ENCODE peak calls at places on chromosomes 6 and 20, in six cellular contexts. P is uterus, J is testis, D is body of pancreas, F is sigmoid colon, W is K562. O is an unnamed sample.

GRCh38 chr6:43763133-43763797 is 6.7 kb upstream of the VEGFA start:
- DNase-seq in J (no peak), F (peak), W (no peak), P (no peak), D (peak), O (no peak)

GRCh38 chr6:133368664-133369063 is 127.5 kb downstream of the EYA4 start:
- DNase-seq in W (no peak), P (no peak), F (no peak), D (peak), J (no peak), O (no peak)

GRCh38 chr20:36153754-36154695 is 515 bp upstream of the EPB41L1 start:
- DNase-seq in J (peak), W (peak), F (peak), D (peak), P (peak), O (peak)

GRCh38 chr6:143232849-143233248 is 172.2 kb downstream of the AIG1 start:
- DNase-seq in D (peak), J (peak), F (no peak), P (no peak), W (peak), O (peak)

GRCh38 chr6:170131351-170131750 is 159.5 kb downstream of the DLL1 start:
- DNase-seq in J (peak), F (peak), P (peak), D (no peak), W (no peak), O (no peak)

GRCh38 chr6:32945106-32945761 is 4.4 kb upstream of the HLA-DMB start:
- DNase-seq in P (no peak), F (no peak), W (no peak), J (no peak), D (peak), O (no peak)

GRCh38 chr6:99143108-99143828 is 195.5 kb upstream of the FBXL4 start:
- DNase-seq in J (no peak), D (no peak), P (no peak), W (no peak), F (no peak), O (no peak)

GRCh38 chr6:170063851-170064617 is 226.8 kb downstream of the DLL1 start:
- DNase-seq in D (no peak), P (peak), F (peak), W (no peak), J (no peak), O (no peak)

GRCh38 chr6:11755725-11756124 is 22.9 kb downstream of the ADTRP start:
- DNase-seq in D (no peak), J (no peak), W (no peak), F (no peak), P (no peak), O (no peak)

GRCh38 chr6:150412221-150412620 is 43.4 kb downstream of the IYD start:
- DNase-seq in F (no peak), P (no peak), J (no peak), D (no peak), W (no peak), O (no peak)

GRCh38 chr6:90184334-90185298 is 112.0 kb downstream of the BACH2 start:
- DNase-seq in F (no peak), J (no peak), D (peak), P (no peak), W (peak), O (no peak)

GRCh38 chr6:132673376-132674094 is 14.6 kb upstream of the TAAR1 start:
- DNase-seq in P (no peak), D (no peak), W (peak), J (no peak), F (no peak), O (no peak)

GRCh38 chr20:7985916-7986315 is 33.6 kb downstream of the TMX4 start:
- DNase-seq in W (no peak), P (no peak), F (no peak), D (no peak), J (no peak), O (no peak)

GRCh38 chr6:20096506-20096905 is 115.8 kb downstream of the MBOAT1 start:
- DNase-seq in F (no peak), D (no peak), J (no peak), P (no peak), W (no peak), O (no peak)

GRCh38 chr20:30816182-30816645 is 441.2 kb upstream of the DEFB115 start:
- DNase-seq in F (no peak), W (peak), P (no peak), J (peak), D (no peak), O (no peak)

GRCh38 chr6:72969666-72970065 is 255.6 kb downstream of the KHDC1L start:
- DNase-seq in J (no peak), W (no peak), F (no peak), P (no peak), D (no peak), O (no peak)

GRCh38 chr6:158630944-158631616 is 13.5 kb downstream of the DYNLT1 start:
- DNase-seq in D (no peak), W (no peak), F (peak), P (peak), J (peak), O (no peak)

GRCh38 chr6:88914885-88915598 is 48.4 kb downstream of the RNGTT start:
- DNase-seq in D (no peak), F (no peak), J (no peak), P (no peak), W (no peak), O (no peak)

GRCh38 chr20:1509237-1509636 is 18.0 kb upstream of the SIRPB2 start:
- DNase-seq in D (no peak), J (no peak), F (no peak), W (no peak), P (no peak), O (peak)

GRCh38 chr6:7673063-7673536 is 52.8 kb upstream of the BMP6 start:
- DNase-seq in P (peak), D (peak), F (peak), J (peak), W (peak), O (peak)

GRCh38 chr6:167750956-167751358 is 75.8 kb upstream of the AFDN start:
- DNase-seq in J (peak), F (peak), P (no peak), W (no peak), D (peak), O (no peak)

GRCh38 chr6:21836772-21837460 is 243.4 kb downstream of the SOX4 start:
- DNase-seq in D (no peak), F (no peak), J (no peak), W (no peak), P (no peak), O (no peak)

GRCh38 chr6:141634269-141634668 is 498.5 kb upstream of the GJE1 start:
- DNase-seq in J (no peak), D (no peak), P (no peak), F (no peak), W (no peak), O (no peak)

GRCh38 chr6:52983159-52983848 is 11.8 kb downstream of the GSTA4 start:
- DNase-seq in W (no peak), F (no peak), P (no peak), D (no peak), J (no peak), O (no peak)

GRCh38 chr20:1964659-1965405 is 29.0 kb downstream of the PDYN start:
- DNase-seq in P (no peak), D (no peak), F (peak), W (no peak), J (no peak), O (no peak)

GRCh38 chr20:6680441-6680840 is 87.0 kb upstream of the BMP2 start:
- DNase-seq in F (no peak), J (no peak), P (no peak), W (no peak), D (no peak), O (no peak)

GRCh38 chr6:67606905-67607828 is 1027.9 kb upstream of the ADGRB3 start:
- DNase-seq in J (no peak), P (no peak), D (no peak), F (no peak), W (no peak), O (no peak)

GRCh38 chr6:67608099-67608749 is 1026.9 kb upstream of the ADGRB3 start:
- DNase-seq in P (no peak), D (no peak), F (no peak), W (no peak), J (no peak), O (no peak)
- TF ChIP-seq POLR2A in P (no peak), D (no peak), F (no peak), W (no peak), J (no peak), O (no peak)

DNA sequence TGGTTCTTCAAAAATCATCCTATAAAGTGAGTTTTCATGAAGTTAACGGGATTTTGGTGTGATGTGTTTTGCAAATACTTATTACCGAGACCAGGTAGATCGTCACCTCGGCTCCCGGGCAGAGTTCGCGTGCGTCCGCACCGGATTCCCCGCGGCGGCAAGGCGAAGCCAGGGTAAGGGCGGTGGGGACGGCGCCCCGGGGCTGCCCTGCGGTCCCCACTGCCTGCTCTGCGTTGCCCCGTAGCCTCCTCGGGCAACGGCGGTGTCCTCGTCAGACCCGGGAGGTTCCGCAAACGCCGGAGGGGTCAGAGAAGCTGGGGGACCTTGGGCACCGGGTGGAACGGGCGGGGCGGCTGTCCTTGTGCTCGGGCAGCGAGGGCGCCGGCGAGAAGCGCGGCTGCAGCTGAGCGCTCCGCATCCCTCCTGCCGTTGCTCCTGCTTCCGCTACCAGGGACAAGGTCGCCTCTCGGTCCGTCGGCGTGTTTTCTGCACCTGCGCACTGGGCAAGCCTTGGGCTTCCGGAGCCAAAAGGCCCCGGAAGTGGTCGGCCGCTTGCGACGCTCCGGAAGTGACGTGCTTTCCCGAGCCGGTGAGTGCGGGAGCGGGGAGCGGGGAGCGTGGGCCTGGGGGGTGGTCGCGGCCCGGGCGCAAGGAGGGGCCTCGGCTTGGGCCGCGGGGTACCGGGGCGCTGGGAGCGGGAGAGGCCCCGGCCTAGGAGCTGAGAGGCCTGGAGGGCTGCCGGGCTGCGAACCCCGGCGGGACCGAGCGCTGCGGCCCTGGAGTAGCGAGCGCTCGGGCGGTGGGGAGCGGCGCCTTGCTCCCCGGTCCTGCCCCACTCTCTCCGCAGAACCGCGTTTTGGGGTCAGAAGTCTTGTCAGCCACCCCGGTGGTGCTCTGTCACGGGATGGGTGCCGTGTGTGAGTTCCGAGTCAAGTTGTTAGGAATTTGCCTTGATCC is at the start of gene MTG2:
- DNase-seq in D (peak), P (peak), F (peak), J (peak), W (peak), O (peak)
- TF ChIP-seq POLR2A in D (peak), P (peak), F (peak), J (peak), W (peak), O (peak)

GRCh38 chr20:33992923-33993799 is 550 bp upstream of the RALY start:
- DNase-seq in W (peak), D (peak), P (peak), F (peak), J (peak), O (peak)
- TF ChIP-seq POLR2A in W (peak), D (peak), P (peak), F (peak), J (peak), O (peak)

GRCh38 chr20:11918280-11918952 is 723 bp downstream of the BTBD3 start:
- DNase-seq in D (no peak), W (no peak), F (no peak), J (peak), P (no peak), O (no peak)

GRCh38 chr20:11920083-11920482 is 2.4 kb downstream of the BTBD3 start:
- DNase-seq in W (no peak), J (no peak), D (no peak), P (no peak), F (no peak), O (no peak)

GRCh38 chr20:11919046-11919445 is 1.4 kb downstream of the BTBD3 start:
- DNase-seq in P (peak), W (no peak), F (no peak), J (no peak), D (peak), O (no peak)

GRCh38 chr20:11919571-11919970 is 1.9 kb downstream of the BTBD3 start:
- DNase-seq in P (no peak), J (no peak), D (no peak), F (no peak), W (no peak), O (no peak)

DNA sequence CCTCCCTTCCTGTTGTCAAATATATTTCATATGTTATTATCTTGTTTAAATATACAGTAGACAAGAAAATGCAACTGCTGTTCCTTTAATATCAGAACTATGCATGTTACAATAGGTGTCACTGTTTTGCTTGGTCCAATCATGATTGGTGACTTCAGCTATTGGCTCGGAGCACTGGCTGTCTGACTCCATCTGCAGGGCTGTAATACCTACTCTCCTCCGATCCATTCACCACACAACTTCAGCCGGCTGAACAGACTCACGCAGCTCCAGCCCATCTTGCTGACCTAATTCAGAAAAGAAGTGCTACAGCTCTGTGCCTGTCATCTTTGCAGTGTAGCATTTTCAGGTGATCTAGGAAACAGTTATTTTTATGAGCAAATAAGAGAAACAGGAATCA is at the start of gene BTBD3:
- DNase-seq in P (peak), J (peak), W (no peak), D (peak), F (peak), O (no peak)
- TF ChIP-seq POLR2A in P (peak), J (no peak), W (no peak), D (peak), F (peak), O (no peak)

GRCh38 chr6:14953806-14954205 is 292.1 kb upstream of the JARID2 start:
- DNase-seq in J (no peak), F (no peak), W (no peak), P (no peak), D (no peak), O (no peak)

GRCh38 chr6:14964901-14965300 is 281.0 kb upstream of the JARID2 start:
- DNase-seq in W (no peak), D (peak), F (no peak), J (no peak), P (no peak), O (no peak)

GRCh38 chr6:14964486-14964885 is 281.4 kb upstream of the JARID2 start:
- DNase-seq in D (no peak), J (no peak), P (no peak), F (no peak), W (no peak), O (no peak)

GRCh38 chr6:14957355-14958059 is 288.4 kb upstream of the JARID2 start:
- DNase-seq in W (no peak), D (no peak), J (no peak), F (no peak), P (no peak), O (no peak)

DNA sequence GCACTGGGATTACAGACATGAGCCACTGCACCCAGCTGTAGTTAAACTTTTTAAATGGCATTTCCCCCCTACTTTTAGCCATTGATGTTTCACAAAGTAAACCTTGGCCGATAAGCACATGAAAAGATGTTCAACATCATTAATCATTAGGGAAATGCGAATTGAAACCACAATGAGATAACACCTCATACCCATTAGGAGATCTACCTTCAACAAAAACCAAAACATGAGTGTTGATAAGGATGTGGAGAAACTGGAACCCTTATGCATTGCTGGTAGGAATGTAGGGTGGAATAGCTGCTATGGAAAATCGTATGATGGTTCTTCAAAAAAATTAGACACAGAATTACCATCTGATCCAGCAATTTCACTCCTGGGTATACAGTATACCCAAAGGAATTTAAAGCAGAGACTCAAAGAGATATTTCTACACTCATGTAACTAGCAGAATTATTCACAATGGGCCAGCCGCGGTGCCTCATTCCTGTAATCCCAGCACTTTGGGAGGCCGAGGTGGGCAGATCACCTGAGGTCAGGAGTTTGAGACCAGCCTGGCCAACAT is 286.5 kb upstream of the JARID2 start:
- DNase-seq in F (no peak), J (no peak), D (no peak), P (no peak), W (no peak), O (no peak)
- TF ChIP-seq POLR2A in F (no peak), J (no peak), D (no peak), P (no peak), W (no peak), O (no peak)

GRCh38 chr20:47674686-47675085 is 110.6 kb downstream of the SULF2 start:
- DNase-seq in F (no peak), J (no peak), W (no peak), P (no peak), D (no peak), O (no peak)
- TF ChIP-seq POLR2A in F (no peak), J (no peak), W (no peak), P (no peak), D (no peak), O (no peak)

GRCh38 chr6:3751730-3752537 is 421 bp upstream of the PXDC1 start:
- DNase-seq in P (peak), W (peak), F (peak), J (peak), D (peak), O (peak)

GRCh38 chr6:3755637-3756515 is 4.4 kb upstream of the PXDC1 start:
- DNase-seq in F (no peak), J (no peak), W (no peak), D (no peak), P (no peak), O (no peak)

GRCh38 chr6:3751019-3751729 is at the start of gene PXDC1:
- DNase-seq in J (no peak), F (no peak), P (no peak), D (peak), W (no peak), O (no peak)

GRCh38 chr6:3752538-3753227 is 1.2 kb upstream of the PXDC1 start:
- DNase-seq in F (peak), J (no peak), P (no peak), W (no peak), D (no peak), O (no peak)

DNA sequence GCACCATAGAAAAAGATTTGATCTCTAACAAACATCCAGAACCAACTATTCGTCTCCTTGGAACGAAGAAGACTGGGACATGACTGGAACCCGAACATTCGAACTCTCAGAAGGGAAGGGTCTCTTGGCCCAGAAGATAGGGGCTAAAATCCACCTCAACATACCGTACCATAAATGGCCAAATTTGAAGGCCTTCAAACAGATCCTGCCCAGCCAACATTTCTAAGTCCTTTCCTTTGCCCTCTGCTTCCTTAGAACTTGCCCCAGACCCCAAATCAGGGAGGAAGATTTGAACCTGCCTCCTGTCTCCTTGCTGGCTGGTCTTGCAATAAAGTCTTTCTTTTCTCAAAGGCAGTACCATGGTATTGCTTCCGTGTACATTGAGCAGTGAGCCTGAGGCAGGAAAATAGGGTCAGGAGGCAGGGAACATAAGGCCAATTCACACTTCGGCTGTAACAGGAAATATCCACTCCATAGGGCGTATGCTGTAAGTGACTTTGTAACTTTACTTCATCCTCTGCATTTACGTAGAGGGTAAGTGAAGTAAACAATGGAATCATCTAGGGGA is 1.8 kb upstream of the PXDC1 start:
- DNase-seq in P (no peak), D (no peak), W (no peak), J (no peak), F (no peak), O (no peak)
- TF ChIP-seq POLR2A in P (no peak), D (no peak), W (no peak), J (no peak), F (no peak), O (no peak)

GRCh38 chr6:31836036-31836675 is 8.6 kb downstream of the HSPA1B start:
- DNase-seq in D (no peak), P (no peak), W (no peak), J (no peak), F (no peak), O (no peak)

GRCh38 chr6:31836676-31837611 is 9.4 kb downstream of the HSPA1B start:
- DNase-seq in P (no peak), W (no peak), J (no peak), F (no peak), D (no peak), O (no peak)

GRCh38 chr6:31837612-31838553 is 10.3 kb downstream of the HSPA1B start:
- DNase-seq in J (no peak), F (no peak), P (no peak), D (no peak), W (no peak), O (no peak)

GRCh38 chr6:31842056-31842455 is 14.5 kb downstream of the HSPA1B start:
- DNase-seq in J (no peak), D (no peak), W (no peak), F (no peak), P (no peak), O (no peak)

DNA sequence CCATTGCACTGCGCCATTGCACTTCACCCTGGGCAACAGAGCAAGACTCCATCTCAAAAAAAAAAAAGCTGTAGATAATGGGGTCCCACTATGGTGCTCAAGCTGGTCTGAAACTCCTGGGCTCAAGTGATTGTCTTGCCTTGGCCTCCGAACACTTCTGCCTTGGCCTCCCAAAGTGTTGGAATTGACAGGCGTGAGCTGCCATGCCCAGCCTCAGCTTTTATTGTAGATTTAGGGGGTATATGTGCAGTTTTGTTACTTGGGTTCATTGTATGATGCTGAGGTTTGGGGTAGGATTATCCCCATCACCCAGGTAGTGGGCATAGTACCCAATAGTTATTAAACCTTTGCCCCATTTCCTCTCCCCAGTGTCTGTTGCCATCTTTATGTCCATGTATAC is 11.4 kb downstream of the HSPA1B start:
- DNase-seq in F (no peak), J (no peak), W (no peak), D (no peak), P (no peak), O (no peak)
- TF ChIP-seq POLR2A in F (no peak), J (no peak), W (no peak), D (no peak), P (no peak), O (no peak)

GRCh38 chr20:44909872-44910689 is at the start of gene PABPC1L:
- DNase-seq in J (peak), F (peak), D (peak), W (peak), P (peak), O (peak)
- TF ChIP-seq POLR2A in J (no peak), F (no peak), D (peak), W (peak), P (no peak), O (peak)